ENCODE peak calls at places on chromosomes 11 and 22, in nine cellular contexts. One of them, this sample, is unnamed.

GRCh38 chr11:35549787-35550186 is 24.4 kb upstream of the PAMR1 start:
- DNase-seq in iris pigment epithelial cell: peak
- DNase-seq in IMR-90: peak
- DNase-seq in stimulated activated CD4-positive, alpha-beta T cell treated with anti-CD3 and anti-CD28 coated beads, Interleukin-2, amount 100 ng/mL, for 48 hours: no peak
- DNase-seq in stimulated activated CD8-positive, alpha-beta memory T cell treated with anti-CD3 and anti-CD28 coated beads, Interleukin-4, amount 100 ng/mL, for 24 hours: no peak
- DNase-seq in K562: no peak
- DNase-seq in HT1080: peak
- DNase-seq in psoas muscle: no peak
- DNase-seq in iPS-NIHi11: peak
- DNase-seq in this sample: peak

GRCh38 chr22:33914131-33914530 is 6.1 kb downstream of the LARGE1 start:
- DNase-seq in iris pigment epithelial cell: no peak
- DNase-seq in IMR-90: no peak
- DNase-seq in stimulated activated CD4-positive, alpha-beta T cell treated with anti-CD3 and anti-CD28 coated beads, Interleukin-2, amount 100 ng/mL, for 48 hours: no peak
- DNase-seq in stimulated activated CD8-positive, alpha-beta memory T cell treated with anti-CD3 and anti-CD28 coated beads, Interleukin-4, amount 100 ng/mL, for 24 hours: no peak
- DNase-seq in K562: no peak
- DNase-seq in HT1080: no peak
- DNase-seq in psoas muscle: no peak
- DNase-seq in iPS-NIHi11: no peak
- DNase-seq in this sample: no peak

GRCh38 chr11:131859811-131860210 is 489.4 kb downstream of the NTM start:
- DNase-seq in iris pigment epithelial cell: peak
- DNase-seq in IMR-90: peak
- DNase-seq in stimulated activated CD4-positive, alpha-beta T cell treated with anti-CD3 and anti-CD28 coated beads, Interleukin-2, amount 100 ng/mL, for 48 hours: no peak
- DNase-seq in stimulated activated CD8-positive, alpha-beta memory T cell treated with anti-CD3 and anti-CD28 coated beads, Interleukin-4, amount 100 ng/mL, for 24 hours: no peak
- DNase-seq in K562: no peak
- DNase-seq in HT1080: peak
- DNase-seq in psoas muscle: no peak
- DNase-seq in iPS-NIHi11: no peak
- DNase-seq in this sample: no peak

GRCh38 chr11:103587951-103588788 is 448.3 kb upstream of the DDI1 start:
- DNase-seq in iris pigment epithelial cell: peak
- DNase-seq in IMR-90: no peak
- DNase-seq in stimulated activated CD4-positive, alpha-beta T cell treated with anti-CD3 and anti-CD28 coated beads, Interleukin-2, amount 100 ng/mL, for 48 hours: no peak
- DNase-seq in stimulated activated CD8-positive, alpha-beta memory T cell treated with anti-CD3 and anti-CD28 coated beads, Interleukin-4, amount 100 ng/mL, for 24 hours: no peak
- DNase-seq in K562: no peak
- DNase-seq in HT1080: peak
- DNase-seq in psoas muscle: no peak
- DNase-seq in iPS-NIHi11: no peak
- DNase-seq in this sample: no peak

GRCh38 chr22:49047461-49047860 is 780.2 kb downstream of the BRD1 start:
- DNase-seq in iris pigment epithelial cell: peak
- DNase-seq in IMR-90: peak
- DNase-seq in stimulated activated CD4-positive, alpha-beta T cell treated with anti-CD3 and anti-CD28 coated beads, Interleukin-2, amount 100 ng/mL, for 48 hours: no peak
- DNase-seq in stimulated activated CD8-positive, alpha-beta memory T cell treated with anti-CD3 and anti-CD28 coated beads, Interleukin-4, amount 100 ng/mL, for 24 hours: no peak
- DNase-seq in K562: no peak
- DNase-seq in HT1080: peak
- DNase-seq in psoas muscle: no peak
- DNase-seq in iPS-NIHi11: no peak
- DNase-seq in this sample: no peak

GRCh38 chr11:70733327-70734325 is 335.3 kb downstream of the CTTN start:
- DNase-seq in iris pigment epithelial cell: no peak
- DNase-seq in IMR-90: no peak
- DNase-seq in stimulated activated CD4-positive, alpha-beta T cell treated with anti-CD3 and anti-CD28 coated beads, Interleukin-2, amount 100 ng/mL, for 48 hours: no peak
- DNase-seq in stimulated activated CD8-positive, alpha-beta memory T cell treated with anti-CD3 and anti-CD28 coated beads, Interleukin-4, amount 100 ng/mL, for 24 hours: no peak
- DNase-seq in K562: no peak
- DNase-seq in HT1080: no peak
- DNase-seq in psoas muscle: no peak
- DNase-seq in iPS-NIHi11: no peak
- DNase-seq in this sample: no peak

GRCh38 chr22:48318575-48319320 is 1508.9 kb downstream of the BRD1 start:
- DNase-seq in iris pigment epithelial cell: no peak
- DNase-seq in IMR-90: no peak
- DNase-seq in stimulated activated CD4-positive, alpha-beta T cell treated with anti-CD3 and anti-CD28 coated beads, Interleukin-2, amount 100 ng/mL, for 48 hours: no peak
- DNase-seq in stimulated activated CD8-positive, alpha-beta memory T cell treated with anti-CD3 and anti-CD28 coated beads, Interleukin-4, amount 100 ng/mL, for 24 hours: no peak
- DNase-seq in K562: no peak
- DNase-seq in HT1080: no peak
- DNase-seq in psoas muscle: no peak
- DNase-seq in iPS-NIHi11: no peak
- DNase-seq in this sample: no peak

GRCh38 chr11:63532150-63532549 is 4.5 kb upstream of the PLAAT4 start:
- DNase-seq in iris pigment epithelial cell: no peak
- DNase-seq in IMR-90: no peak
- DNase-seq in stimulated activated CD4-positive, alpha-beta T cell treated with anti-CD3 and anti-CD28 coated beads, Interleukin-2, amount 100 ng/mL, for 48 hours: no peak
- DNase-seq in stimulated activated CD8-positive, alpha-beta memory T cell treated with anti-CD3 and anti-CD28 coated beads, Interleukin-4, amount 100 ng/mL, for 24 hours: no peak
- DNase-seq in K562: no peak
- DNase-seq in HT1080: no peak
- DNase-seq in psoas muscle: no peak
- DNase-seq in iPS-NIHi11: no peak
- DNase-seq in this sample: no peak

This sample was measured in GOT3.